ENCODE peak calls at places on chromosomes 4 and X, in eight cellular contexts. One of them, this sample, is unnamed.

GRCh38 chrX:132710756-132711155 is 221.9 kb upstream of the MBNL3 start:
- DNase-seq in suprapubic skin: no peak
- DNase-seq in endothelial cell of umbilical vein: no peak
- DNase-seq in testis: no peak
- DNase-seq in IMR-90: no peak
- DNase-seq in adrenal gland: no peak
- DNase-seq in ovary: no peak
- DNase-seq in sigmoid colon: no peak
- DNase-seq in this sample: no peak

GRCh38 chr4:7004331-7004730 is 38.8 kb upstream of the TADA2B start:
- DNase-seq in suprapubic skin: no peak
- DNase-seq in endothelial cell of umbilical vein: no peak
- DNase-seq in testis: no peak
- DNase-seq in IMR-90: no peak
- DNase-seq in adrenal gland: peak
- DNase-seq in ovary: no peak
- DNase-seq in sigmoid colon: peak
- DNase-seq in this sample: no peak

GRCh38 chr4:102263024-102263787 is 82.1 kb downstream of the SLC39A8 start:
- DNase-seq in suprapubic skin: no peak
- DNase-seq in endothelial cell of umbilical vein: peak
- DNase-seq in testis: peak
- DNase-seq in IMR-90: peak
- DNase-seq in adrenal gland: no peak
- DNase-seq in ovary: no peak
- DNase-seq in sigmoid colon: no peak
- DNase-seq in this sample: no peak

GRCh38 chr4:101807351-101807750 is 16.8 kb downstream of the BANK1 start:
- DNase-seq in suprapubic skin: no peak
- DNase-seq in endothelial cell of umbilical vein: no peak
- DNase-seq in testis: no peak
- DNase-seq in IMR-90: no peak
- DNase-seq in adrenal gland: no peak
- DNase-seq in ovary: no peak
- DNase-seq in sigmoid colon: no peak
- DNase-seq in this sample: no peak

GRCh38 chrX:121823406-121823805 is 776.0 kb downstream of the GLUD2 start:
- DNase-seq in suprapubic skin: no peak
- DNase-seq in endothelial cell of umbilical vein: no peak
- DNase-seq in testis: no peak
- DNase-seq in IMR-90: no peak
- DNase-seq in adrenal gland: no peak
- DNase-seq in ovary: no peak
- DNase-seq in sigmoid colon: no peak
- DNase-seq in this sample: no peak

GRCh38 chr4:55159851-55160250 is 34.5 kb upstream of the KDR start:
- DNase-seq in suprapubic skin: no peak
- DNase-seq in endothelial cell of umbilical vein: peak
- DNase-seq in testis: no peak
- DNase-seq in IMR-90: no peak
- DNase-seq in adrenal gland: no peak
- DNase-seq in ovary: no peak
- DNase-seq in sigmoid colon: no peak
- DNase-seq in this sample: no peak

GRCh38 chr4:149534779-149535178 is 280.9 kb downstream of the IQCM start:
- DNase-seq in suprapubic skin: no peak
- DNase-seq in endothelial cell of umbilical vein: no peak
- DNase-seq in testis: no peak
- DNase-seq in IMR-90: no peak
- DNase-seq in adrenal gland: no peak
- DNase-seq in ovary: no peak
- DNase-seq in sigmoid colon: no peak
- DNase-seq in this sample: no peak

GRCh38 chr4:128322311-128322710 is 34.7 kb upstream of the PGRMC2 start:
- DNase-seq in suprapubic skin: no peak
- DNase-seq in endothelial cell of umbilical vein: peak
- DNase-seq in testis: no peak
- DNase-seq in IMR-90: peak
- DNase-seq in adrenal gland: no peak
- DNase-seq in ovary: no peak
- DNase-seq in sigmoid colon: no peak
- DNase-seq in this sample: no peak

GRCh38 chrX:38768079-38768478 is 33.2 kb upstream of the MID1IP1 start:
- DNase-seq in suprapubic skin: no peak
- DNase-seq in endothelial cell of umbilical vein: peak
- DNase-seq in testis: peak
- DNase-seq in IMR-90: peak
- DNase-seq in adrenal gland: no peak
- DNase-seq in ovary: no peak
- DNase-seq in sigmoid colon: no peak
- DNase-seq in this sample: no peak

GRCh38 chr4:174930895-174931294 is 12.7 kb downstream of the ADAM29 start:
- DNase-seq in suprapubic skin: no peak
- DNase-seq in endothelial cell of umbilical vein: no peak
- DNase-seq in testis: no peak
- DNase-seq in IMR-90: no peak
- DNase-seq in adrenal gland: no peak
- DNase-seq in ovary: no peak
- DNase-seq in sigmoid colon: no peak
- DNase-seq in this sample: no peak

GRCh38 chrX:123803331-123803983 is 56.4 kb upstream of the XIAP start:
- DNase-seq in suprapubic skin: no peak
- DNase-seq in endothelial cell of umbilical vein: peak
- DNase-seq in testis: no peak
- DNase-seq in IMR-90: peak
- DNase-seq in adrenal gland: peak
- DNase-seq in ovary: no peak
- DNase-seq in sigmoid colon: no peak
- DNase-seq in this sample: no peak

GRCh38 chrX:107537815-107538214 is 88.4 kb downstream of the FRMPD3 start:
- DNase-seq in suprapubic skin: no peak
- DNase-seq in endothelial cell of umbilical vein: peak
- DNase-seq in testis: peak
- DNase-seq in IMR-90: peak
- DNase-seq in adrenal gland: peak
- DNase-seq in ovary: no peak
- DNase-seq in sigmoid colon: no peak
- DNase-seq in this sample: no peak

GRCh38 chrX:672931-673330 is 42.3 kb downstream of the SHOX start:
- DNase-seq in suprapubic skin: no peak
- DNase-seq in endothelial cell of umbilical vein: no peak
- DNase-seq in testis: no peak
- DNase-seq in IMR-90: no peak
- DNase-seq in adrenal gland: no peak
- DNase-seq in ovary: no peak
- DNase-seq in sigmoid colon: no peak
- DNase-seq in this sample: no peak

GRCh38 chr4:7523526-7523925 is 88.8 kb upstream of the PSAPL1 start:
- DNase-seq in suprapubic skin: no peak
- DNase-seq in endothelial cell of umbilical vein: no peak
- DNase-seq in testis: no peak
- DNase-seq in IMR-90: no peak
- DNase-seq in adrenal gland: no peak
- DNase-seq in ovary: no peak
- DNase-seq in sigmoid colon: no peak
- DNase-seq in this sample: no peak

GRCh38 chr4:21742326-21742725 is 206.2 kb downstream of the KCNIP4 start:
- DNase-seq in suprapubic skin: no peak
- DNase-seq in endothelial cell of umbilical vein: no peak
- DNase-seq in testis: no peak
- DNase-seq in IMR-90: no peak
- DNase-seq in adrenal gland: no peak
- DNase-seq in ovary: no peak
- DNase-seq in sigmoid colon: no peak
- DNase-seq in this sample: no peak

GRCh38 chr4:151045907-151046306 is 30.8 kb upstream of the LRBA start:
- DNase-seq in suprapubic skin: no peak
- DNase-seq in endothelial cell of umbilical vein: peak
- DNase-seq in testis: no peak
- DNase-seq in IMR-90: no peak
- DNase-seq in adrenal gland: no peak
- DNase-seq in ovary: no peak
- DNase-seq in sigmoid colon: no peak
- DNase-seq in this sample: no peak

GRCh38 chr4:4969298-4969697 is 50.0 kb downstream of the CYTL1 start:
- DNase-seq in suprapubic skin: peak
- DNase-seq in endothelial cell of umbilical vein: no peak
- DNase-seq in testis: no peak
- DNase-seq in IMR-90: peak
- DNase-seq in adrenal gland: peak
- DNase-seq in ovary: no peak
- DNase-seq in sigmoid colon: peak
- DNase-seq in this sample: peak

GRCh38 chr4:76802546-76803021 is 95.4 kb downstream of the SOWAHB start:
- DNase-seq in suprapubic skin: no peak
- DNase-seq in endothelial cell of umbilical vein: no peak
- DNase-seq in testis: no peak
- DNase-seq in IMR-90: peak
- DNase-seq in adrenal gland: no peak
- DNase-seq in ovary: no peak
- DNase-seq in sigmoid colon: no peak
- DNase-seq in this sample: no peak

GRCh38 chr4:76801621-76802545 is 96.1 kb downstream of the SOWAHB start:
- DNase-seq in suprapubic skin: no peak
- DNase-seq in endothelial cell of umbilical vein: no peak
- DNase-seq in testis: peak
- DNase-seq in IMR-90: no peak
- DNase-seq in adrenal gland: peak
- DNase-seq in ovary: peak
- DNase-seq in sigmoid colon: no peak
- DNase-seq in this sample: peak

GRCh38 chr4:76806336-76806735 is 91.6 kb downstream of the SOWAHB start:
- DNase-seq in suprapubic skin: no peak
- DNase-seq in endothelial cell of umbilical vein: no peak
- DNase-seq in testis: no peak
- DNase-seq in IMR-90: peak
- DNase-seq in adrenal gland: no peak
- DNase-seq in ovary: no peak
- DNase-seq in sigmoid colon: no peak
- DNase-seq in this sample: no peak

GRCh38 chr4:76803522-76803921 is 94.4 kb downstream of the SOWAHB start:
- DNase-seq in suprapubic skin: no peak
- DNase-seq in endothelial cell of umbilical vein: peak
- DNase-seq in testis: no peak
- DNase-seq in IMR-90: peak
- DNase-seq in adrenal gland: no peak
- DNase-seq in ovary: no peak
- DNase-seq in sigmoid colon: no peak
- DNase-seq in this sample: peak

GRCh38 chr4:76804060-76804459 is 93.9 kb downstream of the SOWAHB start:
- DNase-seq in suprapubic skin: no peak
- DNase-seq in endothelial cell of umbilical vein: peak
- DNase-seq in testis: no peak
- DNase-seq in IMR-90: no peak
- DNase-seq in adrenal gland: no peak
- DNase-seq in ovary: no peak
- DNase-seq in sigmoid colon: no peak
- DNase-seq in this sample: no peak
- H3K27ac ChIP-seq in suprapubic skin: no peak
- H3K27ac ChIP-seq in endothelial cell of umbilical vein: peak
- H3K27ac ChIP-seq in testis: no peak
- H3K27ac ChIP-seq in IMR-90: peak
- H3K27ac ChIP-seq in adrenal gland: no peak
- H3K27ac ChIP-seq in ovary: no peak
- H3K27ac ChIP-seq in sigmoid colon: peak
- H3K27ac ChIP-seq in this sample: peak

GRCh38 chr4:16229604-16230003 is 3.3 kb upstream of the TAPT1 start:
- DNase-seq in suprapubic skin: no peak
- DNase-seq in endothelial cell of umbilical vein: no peak
- DNase-seq in testis: no peak
- DNase-seq in IMR-90: no peak
- DNase-seq in adrenal gland: no peak
- DNase-seq in ovary: no peak
- DNase-seq in sigmoid colon: no peak
- DNase-seq in this sample: no peak

GRCh38 chr4:16225996-16226815 is at the start of gene TAPT1:
- DNase-seq in suprapubic skin: peak
- DNase-seq in endothelial cell of umbilical vein: peak
- DNase-seq in testis: peak
- DNase-seq in IMR-90: peak
- DNase-seq in adrenal gland: peak
- DNase-seq in ovary: peak
- DNase-seq in sigmoid colon: peak
- DNase-seq in this sample: peak

GRCh38 chr4:16225681-16225995 is 633 bp downstream of the TAPT1 start:
- DNase-seq in suprapubic skin: no peak
- DNase-seq in endothelial cell of umbilical vein: peak
- DNase-seq in testis: no peak
- DNase-seq in IMR-90: no peak
- DNase-seq in adrenal gland: no peak
- DNase-seq in ovary: no peak
- DNase-seq in sigmoid colon: no peak
- DNase-seq in this sample: no peak

GRCh38 chr4:16226816-16227461 is 668 bp upstream of the TAPT1 start:
- DNase-seq in suprapubic skin: peak
- DNase-seq in endothelial cell of umbilical vein: peak
- DNase-seq in testis: peak
- DNase-seq in IMR-90: no peak
- DNase-seq in adrenal gland: peak
- DNase-seq in ovary: peak
- DNase-seq in sigmoid colon: peak
- DNase-seq in this sample: peak

GRCh38 chr4:16227462-16227868 is 1.2 kb upstream of the TAPT1 start:
- DNase-seq in suprapubic skin: peak
- DNase-seq in endothelial cell of umbilical vein: peak
- DNase-seq in testis: peak
- DNase-seq in IMR-90: peak
- DNase-seq in adrenal gland: peak
- DNase-seq in ovary: peak
- DNase-seq in sigmoid colon: peak
- DNase-seq in this sample: peak
- TF ChIP-seq POLR2A in suprapubic skin: no peak
- TF ChIP-seq POLR2A in endothelial cell of umbilical vein: no peak
- TF ChIP-seq POLR2A in testis: no peak
- TF ChIP-seq POLR2A in IMR-90: no peak
- TF ChIP-seq POLR2A in adrenal gland: peak
- TF ChIP-seq POLR2A in ovary: no peak
- TF ChIP-seq POLR2A in sigmoid colon: no peak
- TF ChIP-seq POLR2A in this sample: no peak

GRCh38 chrX:51837926-51838325 is 55.5 kb upstream of the MAGED1 start:
- DNase-seq in suprapubic skin: peak
- DNase-seq in endothelial cell of umbilical vein: peak
- DNase-seq in testis: peak
- DNase-seq in IMR-90: peak
- DNase-seq in adrenal gland: peak
- DNase-seq in ovary: peak
- DNase-seq in sigmoid colon: peak
- DNase-seq in this sample: peak
- H3K4me3 ChIP-seq in suprapubic skin: no peak
- H3K4me3 ChIP-seq in endothelial cell of umbilical vein: no peak
- H3K4me3 ChIP-seq in testis: no peak
- H3K4me3 ChIP-seq in IMR-90: no peak
- H3K4me3 ChIP-seq in adrenal gland: no peak
- H3K4me3 ChIP-seq in ovary: no peak
- H3K4me3 ChIP-seq in sigmoid colon: no peak
- H3K4me3 ChIP-seq in this sample: no peak

DNA sequence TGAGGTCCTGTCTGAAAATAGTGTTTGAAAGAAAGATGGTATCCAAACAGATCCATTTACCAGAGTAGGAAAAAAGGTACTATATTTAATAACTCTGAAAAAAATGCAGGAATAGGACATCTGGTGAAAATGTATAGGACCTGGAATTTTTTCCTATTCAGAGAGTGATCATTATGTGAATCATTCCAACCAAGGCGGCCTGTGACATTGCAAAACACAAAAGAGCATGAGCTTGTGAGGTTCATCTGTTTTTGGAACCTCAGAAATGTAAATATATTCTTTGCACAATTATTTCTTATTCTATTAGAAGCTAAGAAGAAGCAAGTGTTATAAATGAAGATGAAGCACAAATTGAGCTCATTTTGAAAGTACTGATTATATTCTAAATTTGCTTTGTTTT is 2.0 kb downstream of the C4orf51 start:
- DNase-seq in suprapubic skin: no peak
- DNase-seq in endothelial cell of umbilical vein: no peak
- DNase-seq in testis: no peak
- DNase-seq in IMR-90: peak
- DNase-seq in adrenal gland: peak
- DNase-seq in ovary: no peak
- DNase-seq in sigmoid colon: no peak
- DNase-seq in this sample: no peak
- H3K27ac ChIP-seq in suprapubic skin: no peak
- H3K27ac ChIP-seq in endothelial cell of umbilical vein: no peak
- H3K27ac ChIP-seq in testis: no peak
- H3K27ac ChIP-seq in IMR-90: no peak
- H3K27ac ChIP-seq in adrenal gland: no peak
- H3K27ac ChIP-seq in ovary: no peak
- H3K27ac ChIP-seq in sigmoid colon: no peak
- H3K27ac ChIP-seq in this sample: no peak